ENCODE peak calls at places on chromosomes 4 and X, in four cellular contexts. One of them, this sample, is unnamed.

GRCh38 chr4:153792007-153792892 is 3.4 kb upstream of the SFRP2 start:
- DNase-seq in suprapubic skin: peak
- DNase-seq in GM12878: no peak
- DNase-seq in breast epithelium: peak
- DNase-seq in this sample: no peak

GRCh38 chr4:102535398-102536082 is 34.4 kb downstream of the NFKB1 start:
- DNase-seq in breast epithelium: no peak
- DNase-seq in GM12878: no peak
- DNase-seq in suprapubic skin: no peak
- DNase-seq in this sample: no peak

GRCh38 chr4:157270108-157270507 is 49.6 kb downstream of the GRIA2 start:
- DNase-seq in GM12878: no peak
- DNase-seq in suprapubic skin: no peak
- DNase-seq in breast epithelium: no peak
- DNase-seq in this sample: no peak

GRCh38 chr4:129570326-129570725 is 474.4 kb downstream of the C4orf33 start:
- DNase-seq in suprapubic skin: no peak
- DNase-seq in GM12878: no peak
- DNase-seq in breast epithelium: no peak
- DNase-seq in this sample: no peak

GRCh38 chr4:55008166-55009056 is 117.0 kb downstream of the KDR start:
- DNase-seq in suprapubic skin: no peak
- DNase-seq in GM12878: no peak
- DNase-seq in breast epithelium: no peak
- DNase-seq in this sample: no peak

GRCh38 chrX:20663287-20663686 is 396.6 kb upstream of the RPS6KA3 start:
- DNase-seq in suprapubic skin: no peak
- DNase-seq in GM12878: no peak
- DNase-seq in breast epithelium: no peak
- DNase-seq in this sample: no peak

GRCh38 chrX:66046612-66047235 is 6.8 kb upstream of the VSIG4 start:
- DNase-seq in GM12878: peak
- DNase-seq in suprapubic skin: no peak
- DNase-seq in breast epithelium: no peak
- DNase-seq in this sample: no peak

GRCh38 chrX:9436812-9437211 is 28.0 kb upstream of the TBL1X start:
- DNase-seq in suprapubic skin: no peak
- DNase-seq in GM12878: no peak
- DNase-seq in breast epithelium: no peak
- DNase-seq in this sample: no peak

GRCh38 chr4:172843273-172843672 is 325.3 kb upstream of the GALNT7 start:
- DNase-seq in breast epithelium: no peak
- DNase-seq in GM12878: no peak
- DNase-seq in suprapubic skin: no peak
- DNase-seq in this sample: no peak

GRCh38 chrX:39262641-39263040 is 461.4 kb downstream of the MID1IP1 start:
- DNase-seq in suprapubic skin: no peak
- DNase-seq in breast epithelium: no peak
- DNase-seq in GM12878: no peak
- DNase-seq in this sample: no peak

GRCh38 chr4:10872833-10873517 is 188.4 kb upstream of the CLNK start:
- DNase-seq in suprapubic skin: no peak
- DNase-seq in GM12878: no peak
- DNase-seq in breast epithelium: no peak
- DNase-seq in this sample: no peak

DNA sequence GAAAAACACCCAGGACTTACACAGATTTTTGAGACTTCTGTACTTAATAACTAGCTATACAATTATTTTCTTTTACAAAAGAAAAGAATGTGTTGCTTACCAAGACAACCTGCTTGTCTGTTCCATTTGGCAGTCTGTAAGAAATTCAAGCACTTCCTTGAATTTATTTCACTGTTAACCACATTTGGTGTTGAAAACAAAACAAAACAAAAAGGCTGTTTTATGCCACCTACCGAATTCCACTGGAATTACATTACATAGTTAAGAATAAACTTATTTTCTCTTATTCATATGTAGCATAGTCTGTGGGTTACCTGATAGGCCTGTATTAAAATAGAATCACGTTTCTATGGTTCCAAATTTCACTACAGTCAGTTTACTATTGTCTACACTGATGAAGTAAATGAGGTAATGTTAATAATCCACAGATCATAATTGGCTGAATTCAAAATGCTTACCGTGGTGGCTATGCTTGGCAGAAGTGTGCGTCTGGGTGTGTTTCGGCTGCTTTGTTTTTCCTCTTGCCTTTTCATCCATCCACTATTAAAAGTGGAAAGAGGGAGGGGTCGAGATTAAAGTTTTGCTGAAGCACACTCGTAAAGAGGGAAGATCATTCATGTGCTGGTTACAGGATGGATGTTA is at the start of gene TLR1:
- DNase-seq in suprapubic skin: no peak
- DNase-seq in GM12878: peak
- DNase-seq in breast epithelium: no peak
- DNase-seq in this sample: no peak
- TF ChIP-seq POLR2A in suprapubic skin: no peak
- TF ChIP-seq POLR2A in GM12878: no peak
- TF ChIP-seq POLR2A in breast epithelium: no peak
- TF ChIP-seq POLR2A in this sample: no peak

GRCh38 chr4:118175506-118175905 is 141.2 kb downstream of the NDST3 start:
- DNase-seq in breast epithelium: no peak
- DNase-seq in GM12878: no peak
- DNase-seq in suprapubic skin: no peak
- DNase-seq in this sample: no peak

GRCh38 chr4:118173956-118174355 is 139.7 kb downstream of the NDST3 start:
- DNase-seq in suprapubic skin: no peak
- DNase-seq in breast epithelium: no peak
- DNase-seq in GM12878: no peak
- DNase-seq in this sample: no peak

GRCh38 chr4:118180776-118181175 is 146.5 kb downstream of the NDST3 start:
- DNase-seq in GM12878: no peak
- DNase-seq in breast epithelium: no peak
- DNase-seq in suprapubic skin: no peak
- DNase-seq in this sample: no peak

GRCh38 chr4:118173126-118173525 is 138.8 kb downstream of the NDST3 start:
- DNase-seq in suprapubic skin: no peak
- DNase-seq in GM12878: no peak
- DNase-seq in breast epithelium: no peak
- DNase-seq in this sample: no peak

GRCh38 chr4:118177121-118177520 is 142.8 kb downstream of the NDST3 start:
- DNase-seq in GM12878: no peak
- DNase-seq in breast epithelium: no peak
- DNase-seq in suprapubic skin: no peak
- DNase-seq in this sample: no peak
- TF ChIP-seq POLR2A in GM12878: no peak
- TF ChIP-seq POLR2A in breast epithelium: no peak
- TF ChIP-seq POLR2A in suprapubic skin: no peak
- TF ChIP-seq POLR2A in this sample: no peak

DNA sequence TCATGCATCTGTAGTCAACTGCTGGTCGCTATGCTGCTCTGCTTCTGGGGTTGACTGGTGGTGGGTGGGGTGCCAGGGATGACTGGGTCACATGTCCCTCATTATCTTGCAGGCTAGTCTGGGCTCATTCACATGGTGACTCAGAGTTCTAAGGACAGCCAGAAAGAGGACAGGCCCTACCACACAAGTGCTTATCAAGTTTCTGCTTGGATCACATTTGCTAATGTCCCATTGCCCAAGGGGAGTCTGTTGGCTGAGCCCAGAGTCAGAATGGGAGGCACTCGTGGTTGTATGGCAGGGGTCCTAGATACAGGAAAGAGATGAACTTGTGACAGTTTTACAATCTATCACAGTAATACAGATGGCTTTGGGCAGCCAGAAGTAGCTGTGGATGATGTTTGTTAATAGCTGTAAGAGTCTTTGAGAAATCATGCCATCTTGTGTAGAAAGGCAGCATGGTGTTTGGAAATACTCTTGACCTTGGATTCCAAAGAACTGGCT is 221.3 kb downstream of the GPAT3 start:
- DNase-seq in GM12878: no peak
- DNase-seq in breast epithelium: no peak
- DNase-seq in suprapubic skin: no peak
- DNase-seq in this sample: no peak
- TF ChIP-seq POLR2A in GM12878: no peak
- TF ChIP-seq POLR2A in breast epithelium: no peak
- TF ChIP-seq POLR2A in suprapubic skin: no peak
- TF ChIP-seq POLR2A in this sample: no peak

GRCh38 chr4:66300336-66300934 is 630.1 kb upstream of the EPHA5 start:
- DNase-seq in suprapubic skin: no peak
- DNase-seq in breast epithelium: no peak
- DNase-seq in GM12878: no peak
- DNase-seq in this sample: no peak
- TF ChIP-seq POLR2A in suprapubic skin: no peak
- TF ChIP-seq POLR2A in breast epithelium: no peak
- TF ChIP-seq POLR2A in GM12878: no peak
- TF ChIP-seq POLR2A in this sample: no peak

DNA sequence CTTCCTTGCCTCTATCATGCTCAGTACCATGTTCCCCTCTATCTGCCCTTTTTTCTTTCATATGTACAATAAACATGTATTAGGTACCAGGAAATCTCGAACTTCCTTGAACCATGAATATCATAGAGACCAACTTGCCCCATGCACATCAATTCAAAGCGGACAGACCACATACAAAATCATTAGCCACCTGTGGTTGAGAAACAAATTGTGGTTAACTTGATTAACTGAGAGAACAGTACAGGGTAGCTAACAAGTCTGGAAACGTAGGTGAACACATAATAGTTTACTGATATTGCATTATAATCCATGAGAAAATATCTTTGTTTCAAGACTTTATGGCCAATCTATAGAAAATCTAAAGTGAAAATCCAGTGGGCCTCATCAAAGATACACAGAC is 8.2 kb downstream of the CASP3 start:
- DNase-seq in suprapubic skin: no peak
- DNase-seq in GM12878: peak
- DNase-seq in breast epithelium: no peak
- DNase-seq in this sample: no peak
- TF ChIP-seq POLR2A in suprapubic skin: no peak
- TF ChIP-seq POLR2A in GM12878: no peak
- TF ChIP-seq POLR2A in breast epithelium: no peak
- TF ChIP-seq POLR2A in this sample: no peak

This sample was measured in vagina.